ENCODE peak calls at places on chromosomes 16 and 17, in eight cellular contexts. One of them, this sample, is unnamed.

GRCh38 chr17:42760652-42761581 is at the start of gene RAMP2:
- DNase-seq in stomach: peak
- DNase-seq in spleen: peak
- DNase-seq in GM12891: no peak
- DNase-seq in transverse colon: no peak
- DNase-seq in vagina: no peak
- DNase-seq in prostate gland: no peak
- DNase-seq in HCT116: no peak
- DNase-seq in this sample: no peak

GRCh38 chr17:51398128-51398525 is 137.8 kb downstream of the UTP18 start:
- DNase-seq in spleen: no peak
- DNase-seq in GM12891: no peak
- DNase-seq in transverse colon: no peak
- DNase-seq in prostate gland: no peak
- DNase-seq in HCT116: no peak
- DNase-seq in vagina: no peak
- DNase-seq in stomach: no peak
- DNase-seq in this sample: no peak

GRCh38 chr17:61487161-61487654 is 35.0 kb downstream of the TBX4 start:
- DNase-seq in HCT116: no peak
- DNase-seq in GM12891: no peak
- DNase-seq in transverse colon: no peak
- DNase-seq in prostate gland: no peak
- DNase-seq in spleen: no peak
- DNase-seq in vagina: no peak
- DNase-seq in stomach: peak
- DNase-seq in this sample: no peak

GRCh38 chr16:53680756-53681155 is 22.9 kb downstream of the RPGRIP1L start:
- DNase-seq in GM12891: no peak
- DNase-seq in spleen: no peak
- DNase-seq in transverse colon: no peak
- DNase-seq in vagina: no peak
- DNase-seq in stomach: no peak
- DNase-seq in HCT116: no peak
- DNase-seq in prostate gland: no peak
- DNase-seq in this sample: no peak

GRCh38 chr17:4498461-4499397 is at the start of gene SPNS2:
- DNase-seq in transverse colon: peak
- DNase-seq in GM12891: peak
- DNase-seq in vagina: no peak
- DNase-seq in prostate gland: peak
- DNase-seq in HCT116: no peak
- DNase-seq in spleen: peak
- DNase-seq in stomach: peak
- DNase-seq in this sample: no peak

GRCh38 chr16:82660078-82660645 is 33.4 kb downstream of the CDH13 start:
- DNase-seq in stomach: no peak
- DNase-seq in GM12891: no peak
- DNase-seq in prostate gland: no peak
- DNase-seq in spleen: no peak
- DNase-seq in HCT116: no peak
- DNase-seq in vagina: no peak
- DNase-seq in transverse colon: no peak
- DNase-seq in this sample: no peak

GRCh38 chr17:56471661-56472060 is 121.8 kb upstream of the NOG start:
- DNase-seq in transverse colon: no peak
- DNase-seq in GM12891: no peak
- DNase-seq in vagina: no peak
- DNase-seq in HCT116: no peak
- DNase-seq in stomach: no peak
- DNase-seq in prostate gland: no peak
- DNase-seq in spleen: no peak
- DNase-seq in this sample: no peak

GRCh38 chr17:64133546-64134215 is 3.7 kb upstream of the ERN1 start:
- DNase-seq in stomach: no peak
- DNase-seq in HCT116: peak
- DNase-seq in spleen: no peak
- DNase-seq in vagina: peak
- DNase-seq in transverse colon: no peak
- DNase-seq in GM12891: no peak
- DNase-seq in prostate gland: no peak
- DNase-seq in this sample: no peak

GRCh38 chr17:79073706-79074088 is 927 bp upstream of the ENGASE start:
- DNase-seq in spleen: peak
- DNase-seq in prostate gland: peak
- DNase-seq in vagina: no peak
- DNase-seq in HCT116: no peak
- DNase-seq in transverse colon: peak
- DNase-seq in GM12891: no peak
- DNase-seq in stomach: no peak
- DNase-seq in this sample: no peak

GRCh38 chr17:4733073-4733531 is 1.9 kb downstream of the MED11 start:
- DNase-seq in prostate gland: no peak
- DNase-seq in spleen: peak
- DNase-seq in transverse colon: no peak
- DNase-seq in HCT116: no peak
- DNase-seq in stomach: no peak
- DNase-seq in GM12891: no peak
- DNase-seq in vagina: no peak
- DNase-seq in this sample: no peak

GRCh38 chr17:14304876-14305636 is 4.2 kb downstream of the HS3ST3B1 start:
- DNase-seq in transverse colon: no peak
- DNase-seq in HCT116: no peak
- DNase-seq in spleen: no peak
- DNase-seq in stomach: no peak
- DNase-seq in vagina: peak
- DNase-seq in prostate gland: no peak
- DNase-seq in GM12891: no peak
- DNase-seq in this sample: no peak

GRCh38 chr17:41793749-41794602 is 7.5 kb upstream of the JUP start:
- DNase-seq in stomach: no peak
- DNase-seq in transverse colon: no peak
- DNase-seq in GM12891: no peak
- DNase-seq in HCT116: no peak
- DNase-seq in spleen: no peak
- DNase-seq in vagina: no peak
- DNase-seq in prostate gland: no peak
- DNase-seq in this sample: no peak

GRCh38 chr16:48317614-48318013 is 67.6 kb downstream of the SIAH1 start:
- DNase-seq in stomach: no peak
- DNase-seq in prostate gland: no peak
- DNase-seq in spleen: no peak
- DNase-seq in transverse colon: no peak
- DNase-seq in HCT116: peak
- DNase-seq in vagina: no peak
- DNase-seq in GM12891: no peak
- DNase-seq in this sample: no peak

GRCh38 chr17:78557598-78558039 is 19.6 kb downstream of the DNAH17 start:
- DNase-seq in spleen: no peak
- DNase-seq in vagina: no peak
- DNase-seq in HCT116: no peak
- DNase-seq in stomach: no peak
- DNase-seq in transverse colon: no peak
- DNase-seq in GM12891: no peak
- DNase-seq in prostate gland: no peak
- DNase-seq in this sample: no peak

GRCh38 chr16:11533588-11533987 is 53.1 kb downstream of the LITAF start:
- DNase-seq in HCT116: no peak
- DNase-seq in stomach: no peak
- DNase-seq in prostate gland: no peak
- DNase-seq in vagina: no peak
- DNase-seq in transverse colon: no peak
- DNase-seq in GM12891: no peak
- DNase-seq in spleen: no peak
- DNase-seq in this sample: no peak

GRCh38 chr17:81394831-81395599 is at the start of gene BAHCC1:
- DNase-seq in vagina: peak
- DNase-seq in HCT116: peak
- DNase-seq in GM12891: no peak
- DNase-seq in prostate gland: peak
- DNase-seq in spleen: peak
- DNase-seq in stomach: peak
- DNase-seq in transverse colon: peak
- DNase-seq in this sample: peak
- TF ChIP-seq POLR2A in vagina: no peak
- TF ChIP-seq POLR2A in HCT116: peak
- TF ChIP-seq POLR2A in GM12891: no peak
- TF ChIP-seq POLR2A in prostate gland: peak
- TF ChIP-seq POLR2A in spleen: no peak
- TF ChIP-seq POLR2A in stomach: no peak
- TF ChIP-seq POLR2A in transverse colon: peak
- TF ChIP-seq POLR2A in this sample: peak

DNA sequence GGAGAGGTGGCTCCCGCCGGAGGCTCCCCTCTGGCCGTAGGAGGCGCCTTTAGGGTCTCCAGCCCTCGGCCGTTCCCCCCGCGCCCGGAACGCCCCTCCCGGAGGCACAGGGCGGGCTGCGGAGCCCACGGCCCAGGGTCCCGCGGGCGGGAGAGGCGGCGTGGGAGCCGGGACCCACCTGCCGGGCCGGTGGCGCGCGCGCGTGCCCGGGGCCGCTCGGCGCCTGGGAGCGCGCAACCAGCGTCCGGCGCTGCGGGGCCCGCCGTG is at the start of gene MIF4GD:
- DNase-seq in stomach: no peak
- DNase-seq in vagina: no peak
- DNase-seq in spleen: no peak
- DNase-seq in transverse colon: no peak
- DNase-seq in GM12891: no peak
- DNase-seq in prostate gland: no peak
- DNase-seq in HCT116: no peak
- DNase-seq in this sample: no peak
- TF ChIP-seq POLR2AphosphoS5 in stomach: no peak
- TF ChIP-seq POLR2AphosphoS5 in vagina: peak
- TF ChIP-seq POLR2AphosphoS5 in spleen: no peak
- TF ChIP-seq POLR2AphosphoS5 in transverse colon: no peak
- TF ChIP-seq POLR2AphosphoS5 in GM12891: no peak
- TF ChIP-seq POLR2AphosphoS5 in prostate gland: no peak
- TF ChIP-seq POLR2AphosphoS5 in HCT116: no peak
- TF ChIP-seq POLR2AphosphoS5 in this sample: no peak

GRCh38 chr17:31789707-31790505 is 69.1 kb downstream of the COPRS start:
- DNase-seq in HCT116: no peak
- DNase-seq in vagina: no peak
- DNase-seq in prostate gland: no peak
- DNase-seq in transverse colon: no peak
- DNase-seq in stomach: no peak
- DNase-seq in spleen: no peak
- DNase-seq in GM12891: no peak
- DNase-seq in this sample: no peak

GRCh38 chr17:31788571-31788946 is 70.5 kb downstream of the COPRS start:
- DNase-seq in stomach: no peak
- DNase-seq in spleen: no peak
- DNase-seq in transverse colon: no peak
- DNase-seq in prostate gland: no peak
- DNase-seq in vagina: no peak
- DNase-seq in GM12891: no peak
- DNase-seq in HCT116: no peak
- DNase-seq in this sample: peak

GRCh38 chr17:31787082-31787481 is 72.0 kb downstream of the COPRS start:
- DNase-seq in vagina: no peak
- DNase-seq in GM12891: no peak
- DNase-seq in stomach: no peak
- DNase-seq in spleen: no peak
- DNase-seq in HCT116: no peak
- DNase-seq in prostate gland: no peak
- DNase-seq in transverse colon: no peak
- DNase-seq in this sample: no peak

GRCh38 chr17:31788956-31789355 is 70.1 kb downstream of the COPRS start:
- DNase-seq in prostate gland: no peak
- DNase-seq in stomach: no peak
- DNase-seq in vagina: no peak
- DNase-seq in spleen: no peak
- DNase-seq in HCT116: no peak
- DNase-seq in transverse colon: no peak
- DNase-seq in GM12891: no peak
- DNase-seq in this sample: no peak

DNA sequence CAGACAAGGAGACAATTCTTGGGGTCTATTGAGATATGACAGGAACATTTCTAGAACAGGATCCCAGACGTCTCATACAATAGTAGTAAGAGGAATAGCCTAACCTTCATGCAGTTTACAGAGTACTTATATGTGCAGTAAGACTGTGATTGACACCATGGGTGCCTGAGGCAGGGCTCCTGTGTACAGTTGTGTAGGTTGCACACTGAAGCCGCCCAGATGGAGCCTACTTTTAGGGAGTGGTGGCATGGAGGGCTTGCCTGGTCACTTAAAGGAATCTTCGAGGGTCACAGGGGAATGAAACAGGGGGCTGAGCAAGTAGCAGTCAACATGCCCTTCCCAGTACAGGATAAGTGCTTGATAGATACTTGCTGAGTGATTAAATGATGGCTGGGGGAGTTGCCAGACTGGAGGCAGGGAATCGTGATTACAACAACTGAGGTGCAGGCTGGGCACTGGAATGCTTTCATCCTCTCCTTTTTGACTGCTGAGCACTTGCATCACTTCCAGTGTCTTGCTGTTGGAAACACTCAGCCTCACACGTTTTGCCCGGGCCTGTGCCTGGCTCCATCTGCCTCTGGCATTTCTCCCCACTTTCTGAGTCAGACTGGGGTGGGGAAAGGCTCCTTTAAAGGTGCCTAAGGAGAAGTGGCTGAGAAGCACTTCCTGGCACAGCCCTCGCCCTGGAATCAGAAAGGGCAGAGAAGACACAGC is 71.0 kb downstream of the COPRS start:
- DNase-seq in vagina: peak
- DNase-seq in transverse colon: peak
- DNase-seq in GM12891: no peak
- DNase-seq in HCT116: peak
- DNase-seq in prostate gland: peak
- DNase-seq in stomach: no peak
- DNase-seq in spleen: no peak
- DNase-seq in this sample: no peak
- TF ChIP-seq POLR2A in vagina: no peak
- TF ChIP-seq POLR2A in transverse colon: no peak
- TF ChIP-seq POLR2A in GM12891: no peak
- TF ChIP-seq POLR2A in HCT116: no peak
- TF ChIP-seq POLR2A in prostate gland: no peak
- TF ChIP-seq POLR2A in stomach: no peak
- TF ChIP-seq POLR2A in spleen: no peak
- TF ChIP-seq POLR2A in this sample: no peak

DNA sequence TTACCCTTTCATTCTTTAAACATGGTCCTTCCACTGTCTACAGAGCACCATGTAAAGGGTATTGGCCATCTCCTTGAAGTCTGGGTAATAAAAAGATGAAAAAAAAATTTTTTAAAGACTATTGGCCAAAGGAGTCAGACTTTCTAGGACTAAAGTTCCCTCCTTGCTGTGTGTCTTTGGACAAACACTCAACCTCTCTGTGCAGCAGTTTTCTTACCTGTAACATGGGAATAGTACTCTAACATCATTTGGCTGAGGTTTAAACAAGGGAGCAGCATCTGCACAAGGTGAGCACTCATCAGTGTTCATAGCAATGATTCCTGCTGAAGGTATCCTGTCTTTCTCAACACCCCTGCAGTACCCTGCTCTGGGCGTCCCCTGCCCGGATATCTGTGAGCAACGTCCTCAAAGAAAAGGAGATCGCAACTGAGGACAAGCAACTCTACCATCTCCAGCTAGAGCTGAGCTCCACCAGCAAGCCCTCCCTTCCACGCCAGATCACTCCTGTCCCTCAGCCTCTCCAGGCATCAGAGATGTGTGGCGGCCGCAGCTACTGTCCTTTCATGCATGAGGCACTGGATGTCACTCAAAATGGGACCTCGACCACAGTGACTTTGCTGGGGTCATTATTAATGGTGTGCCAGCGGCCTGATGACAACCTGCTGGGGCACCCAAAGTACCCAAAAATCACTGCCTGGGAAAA is 29.5 kb upstream of the RPH3AL start:
- DNase-seq in stomach: no peak
- DNase-seq in transverse colon: no peak
- DNase-seq in vagina: no peak
- DNase-seq in HCT116: no peak
- DNase-seq in spleen: peak
- DNase-seq in GM12891: no peak
- DNase-seq in prostate gland: no peak
- DNase-seq in this sample: no peak
- TF ChIP-seq POLR2AphosphoS5 in stomach: no peak
- TF ChIP-seq POLR2AphosphoS5 in transverse colon: no peak
- TF ChIP-seq POLR2AphosphoS5 in vagina: no peak
- TF ChIP-seq POLR2AphosphoS5 in HCT116: no peak
- TF ChIP-seq POLR2AphosphoS5 in spleen: no peak
- TF ChIP-seq POLR2AphosphoS5 in GM12891: no peak
- TF ChIP-seq POLR2AphosphoS5 in prostate gland: no peak
- TF ChIP-seq POLR2AphosphoS5 in this sample: no peak